ENCODE peak calls at places on chromosomes 3 and 15, in six cellular contexts. K is spleen, H is kidney epithelial cell, S is testis, C is foreskin fibroblast, L is AG04450. Q is an unnamed sample.

GRCh38 chr3:50269977-50270413 is 1.0 kb downstream of the SEMA3B start:
- DNase-seq in K (no peak), H (no peak), S (no peak), C (peak), L (no peak), Q (no peak)

GRCh38 chr15:69760263-69760855 is 307.7 kb downstream of the RPLP1 start:
- DNase-seq in K (no peak), H (no peak), S (no peak), C (peak), L (no peak), Q (no peak)

GRCh38 chr15:60788514-60789091 is 309.7 kb upstream of the ICE2 start:
- DNase-seq in K (no peak), H (no peak), S (no peak), C (no peak), L (no peak), Q (no peak)

GRCh38 chr3:30448436-30448835 is 158.0 kb upstream of the TGFBR2 start:
- DNase-seq in K (no peak), H (no peak), S (no peak), C (no peak), L (no peak), Q (no peak)

GRCh38 chr3:9314796-9315195 is 48.1 kb upstream of the THUMPD3 start:
- DNase-seq in K (no peak), H (no peak), S (peak), C (no peak), L (no peak), Q (no peak)

GRCh38 chr15:78016860-78017259 is 60.7 kb downstream of the TBC1D2B start:
- DNase-seq in K (no peak), H (no peak), S (no peak), C (no peak), L (no peak), Q (no peak)

GRCh38 chr3:13406200-13406599 is 13.9 kb downstream of the NUP210 start:
- DNase-seq in K (no peak), H (no peak), S (no peak), C (no peak), L (no peak), Q (no peak)

GRCh38 chr3:195873971-195874370 is 34.4 kb downstream of the TNK2 start:
- DNase-seq in K (no peak), H (no peak), S (no peak), C (peak), L (no peak), Q (no peak)

GRCh38 chr15:65752151-65752700 is 39.9 kb downstream of the DENND4A start:
- DNase-seq in K (no peak), H (no peak), S (no peak), C (no peak), L (no peak), Q (no peak)

GRCh38 chr3:138509586-138509985 is 75.2 kb downstream of the ESYT3 start:
- DNase-seq in K (no peak), H (no peak), S (no peak), C (no peak), L (no peak), Q (no peak)

GRCh38 chr3:58573638-58574037 is 3.6 kb downstream of the FAM107A start:
- DNase-seq in K (no peak), H (no peak), S (peak), C (peak), L (no peak), Q (no peak)

GRCh38 chr3:151795276-151795675 is 18.6 kb upstream of the AADAC start:
- DNase-seq in K (no peak), H (no peak), S (no peak), C (peak), L (peak), Q (no peak)

GRCh38 chr3:77699292-77699691 is 659.4 kb downstream of the ROBO2 start:
- DNase-seq in K (no peak), H (no peak), S (no peak), C (no peak), L (no peak), Q (no peak)

GRCh38 chr3:184283681-184284080 is 7.9 kb downstream of the ECE2 start:
- DNase-seq in K (no peak), H (no peak), S (no peak), C (no peak), L (no peak), Q (no peak)

GRCh38 chr15:33074942-33075341 is 119.6 kb downstream of the FMN1 start:
- DNase-seq in K (no peak), H (no peak), S (no peak), C (no peak), L (no peak), Q (no peak)

GRCh38 chr3:97687734-97688133 is 76.8 kb upstream of the ARL6 start:
- DNase-seq in K (no peak), H (peak), S (no peak), C (no peak), L (no peak), Q (peak)

GRCh38 chr3:64443553-64444331 is 218.5 kb upstream of the PRICKLE2 start:
- DNase-seq in K (no peak), H (no peak), S (no peak), C (peak), L (no peak), Q (no peak)

DNA sequence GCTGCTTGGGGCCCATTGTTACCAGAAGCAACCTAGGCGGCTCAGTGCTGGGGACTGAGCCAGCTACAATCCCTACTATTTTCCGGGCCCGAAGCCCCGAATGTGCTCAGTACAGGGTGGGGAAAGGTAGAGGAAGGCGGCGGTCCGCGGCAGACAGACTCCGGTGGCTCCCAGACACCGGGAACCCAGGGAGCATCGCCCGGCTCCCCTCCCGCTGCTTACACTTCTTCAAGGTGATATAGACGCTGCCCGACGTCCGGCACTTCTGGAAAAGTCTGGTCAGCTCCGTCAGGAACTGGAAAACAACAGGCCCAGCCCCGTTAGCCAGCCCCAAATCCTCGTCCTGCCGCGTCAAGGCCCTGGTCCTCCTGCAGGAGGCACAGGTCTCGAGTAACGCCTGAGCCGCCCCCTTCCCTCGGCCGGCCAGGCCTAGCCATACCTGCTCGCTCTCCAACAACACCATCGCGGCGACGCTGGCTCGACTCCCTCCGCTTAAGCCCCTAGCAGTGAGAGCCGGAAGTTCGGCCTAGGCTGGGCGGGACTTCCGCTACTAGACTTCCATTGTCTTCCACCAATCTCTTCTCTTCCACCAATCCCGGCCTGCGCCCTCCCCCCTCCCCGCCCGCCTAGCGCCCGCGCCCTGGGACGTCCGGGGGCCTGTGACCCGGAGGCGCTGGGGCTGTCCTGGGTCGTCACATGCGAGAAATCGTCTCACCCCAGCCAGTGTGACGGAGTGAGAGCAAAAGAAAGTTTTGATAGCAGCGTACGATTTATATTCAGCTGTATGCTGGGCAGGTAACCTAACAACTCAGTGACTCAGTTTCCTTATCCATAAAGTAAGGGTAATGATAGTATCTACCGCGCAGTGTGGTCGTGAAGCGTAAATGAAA is at the start of gene SRP14:
- DNase-seq in K (peak), H (peak), S (peak), C (peak), L (peak), Q (no peak)
- TF ChIP-seq CTCF in K (no peak), H (no peak), S (peak), C (no peak), L (no peak), Q (no peak)

DNA sequence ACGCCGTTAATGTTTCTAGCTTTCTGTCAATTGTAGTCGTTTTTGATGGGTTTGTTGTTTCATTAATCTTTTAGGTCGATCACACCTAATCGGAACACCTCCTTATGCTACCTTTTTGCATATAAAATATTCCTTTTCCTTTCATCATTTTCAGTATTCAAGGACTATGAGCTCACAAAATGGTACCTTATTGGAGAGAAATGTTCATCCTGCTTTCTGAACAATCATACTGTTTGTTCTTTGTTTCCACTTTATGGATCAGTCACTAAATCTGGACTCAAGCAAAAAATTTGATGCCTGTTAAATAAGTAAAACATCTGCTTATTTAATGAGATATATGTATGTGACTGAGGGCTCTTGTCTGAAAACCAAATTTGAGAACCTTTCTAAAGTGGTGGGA is 1.1 kb downstream of the KIF15 start:
- DNase-seq in K (no peak), H (no peak), S (no peak), C (no peak), L (no peak), Q (no peak)
- H3K4me3 ChIP-seq in K (peak), H (peak), S (no peak), C (peak), L (peak), Q (peak)

DNA sequence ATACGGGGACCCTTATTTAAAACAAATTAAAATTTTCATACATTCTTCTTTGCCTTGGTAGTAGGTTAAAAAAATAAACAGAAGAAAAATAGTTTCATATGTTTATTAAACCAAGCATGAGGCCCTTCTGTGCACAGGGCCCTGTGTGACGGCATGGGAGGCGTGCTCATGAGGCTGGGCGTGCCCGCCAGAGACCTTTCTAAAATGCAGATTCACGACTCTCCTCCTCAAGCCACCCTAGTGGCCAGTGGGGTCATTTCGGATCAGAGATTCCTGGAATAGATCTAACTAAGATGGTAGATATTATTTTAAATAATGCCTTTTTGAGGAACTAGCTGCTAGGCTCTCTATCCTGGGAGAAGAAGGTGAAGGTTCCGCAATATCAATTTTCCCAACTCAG is 35.3 kb downstream of the MASP1 start:
- DNase-seq in K (no peak), H (no peak), S (no peak), C (no peak), L (no peak), Q (no peak)
- TF ChIP-seq CTCF in K (no peak), H (no peak), S (no peak), C (no peak), L (peak), Q (peak)

DNA sequence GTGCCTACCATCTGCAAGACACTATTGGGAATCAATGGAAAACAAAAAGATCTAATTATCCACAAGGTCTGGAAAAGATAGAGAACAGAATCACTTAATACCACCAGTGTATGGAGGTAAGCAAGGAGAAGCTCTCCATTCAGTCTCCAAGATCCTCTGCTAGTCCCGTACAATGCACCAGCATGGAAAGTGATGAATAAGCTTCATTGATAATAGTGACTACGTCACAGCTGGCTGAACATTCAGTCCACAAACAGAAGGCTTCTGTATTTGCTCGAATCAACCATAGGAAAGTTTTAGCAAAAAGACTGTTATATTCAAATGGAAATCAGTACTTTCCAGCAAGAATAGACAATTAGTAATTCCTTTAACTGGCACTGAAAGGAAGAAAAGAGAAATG is 42.9 kb downstream of the IGSF11 start:
- DNase-seq in K (no peak), H (no peak), S (peak), C (no peak), L (no peak), Q (no peak)
- H3K4me3 ChIP-seq in K (no peak), H (no peak), S (no peak), C (no peak), L (no peak), Q (no peak)